ENCODE peak calls at places on chromosomes 5 and 9, in six cellular contexts. One of them, this sample, is unnamed.

GRCh38 chr9:76817489-76817888 is 53.3 kb downstream of the PCA3 start:
- DNase-seq in ELR: peak; percentile 84
- DNase-seq in GM18507: no peak
- DNase-seq in caudate nucleus: no peak
- DNase-seq in choroid plexus epithelial cell: peak; percentile 81
- DNase-seq in SHP77 treated with DMSO at 0.1 percent for 48 hours: no peak
- DNase-seq in this sample: no peak

GRCh38 chr9:110050925-110051355 is 157.0 kb downstream of the C9orf152 start:
- DNase-seq in caudate nucleus: no peak
- DNase-seq in choroid plexus epithelial cell: peak; percentile 90
- DNase-seq in GM18507: no peak
- DNase-seq in ELR: peak; percentile 98
- DNase-seq in SHP77 treated with DMSO at 0.1 percent for 48 hours: no peak
- DNase-seq in this sample: peak; percentile 17

GRCh38 chr9:116279230-116279629 is 125.6 kb downstream of the PAPPA start:
- DNase-seq in SHP77 treated with DMSO at 0.1 percent for 48 hours: no peak
- DNase-seq in GM18507: no peak
- DNase-seq in choroid plexus epithelial cell: peak; percentile 53
- DNase-seq in caudate nucleus: no peak
- DNase-seq in ELR: no peak
- DNase-seq in this sample: no peak

GRCh38 chr9:16152276-16153065 is 599.6 kb downstream of the CCDC171 start:
- DNase-seq in choroid plexus epithelial cell: peak; percentile 37
- DNase-seq in caudate nucleus: no peak
- DNase-seq in ELR: no peak
- DNase-seq in GM18507: no peak
- DNase-seq in SHP77 treated with DMSO at 0.1 percent for 48 hours: no peak
- DNase-seq in this sample: peak; percentile 29

GRCh38 chr9:91089405-91090131 is 272.1 kb downstream of the AUH start:
- DNase-seq in choroid plexus epithelial cell: peak; percentile 81
- DNase-seq in ELR: peak; percentile 63
- DNase-seq in SHP77 treated with DMSO at 0.1 percent for 48 hours: peak; percentile 41
- DNase-seq in caudate nucleus: no peak
- DNase-seq in GM18507: no peak
- DNase-seq in this sample: peak; percentile 32

GRCh38 chr5:105392710-105393149 is 1830.1 kb upstream of the NUDT12 start:
- DNase-seq in ELR: no peak
- DNase-seq in GM18507: no peak
- DNase-seq in caudate nucleus: no peak
- DNase-seq in SHP77 treated with DMSO at 0.1 percent for 48 hours: no peak
- DNase-seq in choroid plexus epithelial cell: no peak
- DNase-seq in this sample: no peak

GRCh38 chr9:73133921-73134407 is 17.7 kb upstream of the ANXA1 start:
- DNase-seq in choroid plexus epithelial cell: peak; percentile 38
- DNase-seq in GM18507: no peak
- DNase-seq in caudate nucleus: no peak
- DNase-seq in ELR: no peak
- DNase-seq in SHP77 treated with DMSO at 0.1 percent for 48 hours: no peak
- DNase-seq in this sample: peak; percentile 76

GRCh38 chr5:93705896-93706295 is 35.5 kb downstream of the POU5F2 start:
- DNase-seq in caudate nucleus: no peak
- DNase-seq in choroid plexus epithelial cell: peak; percentile 16
- DNase-seq in GM18507: no peak
- DNase-seq in SHP77 treated with DMSO at 0.1 percent for 48 hours: no peak
- DNase-seq in ELR: peak; percentile 47
- DNase-seq in this sample: peak; percentile 80

GRCh38 chr9:99090366-99091130 is 14.4 kb upstream of the TGFBR1 start:
- DNase-seq in GM18507: no peak
- DNase-seq in choroid plexus epithelial cell: no peak
- DNase-seq in SHP77 treated with DMSO at 0.1 percent for 48 hours: no peak
- DNase-seq in ELR: no peak
- DNase-seq in caudate nucleus: no peak
- DNase-seq in this sample: no peak